ENCODE peak calls at places on chromosomes 13 and 19, in ten cellular contexts. One of them, this sample, is unnamed. For H3K4me1, the result is how much of the 10 kb centered on the place peaks cover.

GRCh38 chr19:2567580-2567979 is 91.7 kb downstream of the GADD45B start:
- DNase-seq in tibial nerve: no peak
- DNase-seq in breast epithelium: no peak
- DNase-seq in mucosa of descending colon: peak
- DNase-seq in heart right ventricle: peak
- DNase-seq in GM23338: no peak
- DNase-seq in ovary: peak
- DNase-seq in left ventricle myocardium inferior: peak
- DNase-seq in IMR-90: no peak
- DNase-seq in uterus: no peak
- DNase-seq in this sample: peak

GRCh38 chr13:95440441-95441088 is 112.0 kb upstream of the CLDN10 start:
- DNase-seq in uterus: no peak
- DNase-seq in GM23338: no peak
- DNase-seq in heart right ventricle: no peak
- DNase-seq in tibial nerve: no peak
- DNase-seq in breast epithelium: no peak
- DNase-seq in left ventricle myocardium inferior: no peak
- DNase-seq in mucosa of descending colon: no peak
- DNase-seq in IMR-90: no peak
- DNase-seq in ovary: no peak
- DNase-seq in this sample: no peak

GRCh38 chr13:50149932-50150331 is 134.7 kb downstream of the KCNRG start:
- DNase-seq in breast epithelium: no peak
- DNase-seq in heart right ventricle: peak
- DNase-seq in uterus: peak
- DNase-seq in left ventricle myocardium inferior: peak
- DNase-seq in ovary: no peak
- DNase-seq in IMR-90: no peak
- DNase-seq in tibial nerve: no peak
- DNase-seq in GM23338: no peak
- DNase-seq in mucosa of descending colon: no peak
- DNase-seq in this sample: peak

GRCh38 chr13:46343279-46343949 is 43.6 kb downstream of the RUBCNL start:
- DNase-seq in heart right ventricle: no peak
- DNase-seq in IMR-90: no peak
- DNase-seq in GM23338: peak
- DNase-seq in uterus: no peak
- DNase-seq in tibial nerve: no peak
- DNase-seq in breast epithelium: no peak
- DNase-seq in ovary: no peak
- DNase-seq in left ventricle myocardium inferior: no peak
- DNase-seq in mucosa of descending colon: no peak
- DNase-seq in this sample: no peak

GRCh38 chr13:70723732-70724131 is 615.5 kb upstream of the KLHL1 start:
- DNase-seq in IMR-90: no peak
- DNase-seq in GM23338: no peak
- DNase-seq in ovary: no peak
- DNase-seq in breast epithelium: no peak
- DNase-seq in uterus: no peak
- DNase-seq in mucosa of descending colon: no peak
- DNase-seq in left ventricle myocardium inferior: no peak
- DNase-seq in heart right ventricle: no peak
- DNase-seq in tibial nerve: no peak
- DNase-seq in this sample: no peak

GRCh38 chr19:10271543-10272086 is 695 bp downstream of the ICAM1 start:
- DNase-seq in tibial nerve: no peak
- DNase-seq in heart right ventricle: no peak
- DNase-seq in GM23338: no peak
- DNase-seq in mucosa of descending colon: peak
- DNase-seq in uterus: no peak
- DNase-seq in breast epithelium: no peak
- DNase-seq in ovary: peak
- DNase-seq in IMR-90: peak
- DNase-seq in left ventricle myocardium inferior: no peak
- DNase-seq in this sample: no peak

GRCh38 chr19:15476334-15476733 is 3.0 kb downstream of the PGLYRP2 start:
- DNase-seq in tibial nerve: no peak
- DNase-seq in IMR-90: no peak
- DNase-seq in heart right ventricle: no peak
- DNase-seq in ovary: no peak
- DNase-seq in GM23338: no peak
- DNase-seq in breast epithelium: no peak
- DNase-seq in left ventricle myocardium inferior: no peak
- DNase-seq in mucosa of descending colon: no peak
- DNase-seq in uterus: no peak
- DNase-seq in this sample: no peak

GRCh38 chr13:24178847-24179845 is 18.6 kb downstream of the SPATA13 start:
- DNase-seq in ovary: no peak
- DNase-seq in uterus: no peak
- DNase-seq in breast epithelium: no peak
- DNase-seq in heart right ventricle: no peak
- DNase-seq in mucosa of descending colon: no peak
- DNase-seq in GM23338: no peak
- DNase-seq in left ventricle myocardium inferior: no peak
- DNase-seq in IMR-90: peak
- DNase-seq in tibial nerve: no peak
- DNase-seq in this sample: no peak

GRCh38 chr19:48737360-48737998 is 2.9 kb downstream of the RASIP1 start:
- DNase-seq in IMR-90: no peak
- DNase-seq in GM23338: peak
- DNase-seq in mucosa of descending colon: no peak
- DNase-seq in heart right ventricle: no peak
- DNase-seq in tibial nerve: no peak
- DNase-seq in breast epithelium: no peak
- DNase-seq in uterus: no peak
- DNase-seq in ovary: peak
- DNase-seq in left ventricle myocardium inferior: no peak
- DNase-seq in this sample: no peak

GRCh38 chr13:28531195-28531955 is 36.4 kb upstream of the FLT1 start:
- DNase-seq in uterus: peak
- DNase-seq in ovary: no peak
- DNase-seq in tibial nerve: no peak
- DNase-seq in breast epithelium: no peak
- DNase-seq in left ventricle myocardium inferior: peak
- DNase-seq in mucosa of descending colon: peak
- DNase-seq in heart right ventricle: peak
- DNase-seq in GM23338: peak
- DNase-seq in IMR-90: peak
- DNase-seq in this sample: peak

GRCh38 chr13:28532226-28533048 is 37.5 kb upstream of the FLT1 start:
- DNase-seq in mucosa of descending colon: peak
- DNase-seq in left ventricle myocardium inferior: peak
- DNase-seq in IMR-90: no peak
- DNase-seq in GM23338: peak
- DNase-seq in ovary: no peak
- DNase-seq in uterus: no peak
- DNase-seq in tibial nerve: no peak
- DNase-seq in heart right ventricle: peak
- DNase-seq in breast epithelium: no peak
- DNase-seq in this sample: peak

GRCh38 chr13:28531956-28532225 is 37.0 kb upstream of the FLT1 start:
- DNase-seq in heart right ventricle: no peak
- DNase-seq in uterus: no peak
- DNase-seq in left ventricle myocardium inferior: no peak
- DNase-seq in breast epithelium: no peak
- DNase-seq in GM23338: no peak
- DNase-seq in tibial nerve: no peak
- DNase-seq in mucosa of descending colon: no peak
- DNase-seq in IMR-90: no peak
- DNase-seq in ovary: no peak
- DNase-seq in this sample: no peak

GRCh38 chr13:28529836-28530235 is 34.9 kb upstream of the FLT1 start:
- DNase-seq in tibial nerve: no peak
- DNase-seq in heart right ventricle: no peak
- DNase-seq in left ventricle myocardium inferior: no peak
- DNase-seq in IMR-90: no peak
- DNase-seq in mucosa of descending colon: no peak
- DNase-seq in breast epithelium: no peak
- DNase-seq in uterus: no peak
- DNase-seq in ovary: no peak
- DNase-seq in GM23338: no peak
- DNase-seq in this sample: no peak

DNA sequence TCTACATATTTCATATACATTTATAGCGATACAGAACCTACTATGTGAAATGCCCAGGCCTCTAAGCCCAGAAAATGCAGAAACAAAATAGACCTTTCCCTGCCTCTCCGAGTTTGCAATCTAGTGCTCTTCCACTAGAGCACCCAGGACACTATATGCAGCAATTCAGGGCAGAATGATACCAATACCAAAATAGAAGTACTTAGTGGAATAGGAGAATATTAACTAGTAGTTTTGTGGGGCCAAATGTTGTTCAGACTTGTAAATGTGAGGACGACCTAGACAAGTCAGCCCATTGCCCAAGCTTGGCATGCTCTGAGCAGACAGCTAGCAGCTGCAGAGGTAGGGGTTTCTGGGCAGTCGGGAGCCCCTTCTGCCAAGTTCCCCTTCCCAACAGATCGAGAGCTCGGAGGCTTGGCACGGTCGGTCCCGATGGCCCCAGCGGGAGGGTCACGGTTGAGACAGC is 35.8 kb upstream of the FLT1 start:
- DNase-seq in ovary: no peak
- DNase-seq in GM23338: no peak
- DNase-seq in uterus: no peak
- DNase-seq in tibial nerve: no peak
- DNase-seq in heart right ventricle: no peak
- DNase-seq in IMR-90: no peak
- DNase-seq in mucosa of descending colon: no peak
- DNase-seq in breast epithelium: no peak
- DNase-seq in left ventricle myocardium inferior: no peak
- DNase-seq in this sample: no peak
- TF ChIP-seq CTCF in ovary: no peak
- TF ChIP-seq CTCF in GM23338: no peak
- TF ChIP-seq CTCF in uterus: no peak
- TF ChIP-seq CTCF in tibial nerve: no peak
- TF ChIP-seq CTCF in heart right ventricle: no peak
- TF ChIP-seq CTCF in IMR-90: peak
- TF ChIP-seq CTCF in mucosa of descending colon: no peak
- TF ChIP-seq CTCF in breast epithelium: no peak
- TF ChIP-seq CTCF in left ventricle myocardium inferior: peak
- TF ChIP-seq CTCF in this sample: no peak

DNA sequence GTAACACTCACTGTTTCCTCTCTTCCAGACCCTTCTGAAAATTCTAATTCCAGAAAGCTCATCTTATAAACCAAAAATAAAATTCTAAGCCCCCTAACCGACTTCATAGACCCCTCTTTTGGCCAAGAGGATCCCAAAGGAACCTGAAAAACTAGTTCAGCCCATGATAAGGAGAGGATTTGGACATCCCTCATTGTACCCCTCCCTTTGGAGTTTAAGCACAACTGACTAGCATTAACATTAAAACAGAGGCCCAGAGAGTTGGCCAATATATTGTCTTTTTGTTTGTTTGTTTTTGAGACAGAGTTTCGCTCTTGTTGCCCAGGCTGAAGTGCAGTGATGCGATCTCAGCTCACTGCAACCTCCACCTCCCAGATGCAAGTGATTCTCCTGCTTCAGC is 34.2 kb upstream of the MUC16 start:
- DNase-seq in mucosa of descending colon: no peak
- DNase-seq in IMR-90: no peak
- DNase-seq in ovary: no peak
- DNase-seq in uterus: no peak
- DNase-seq in breast epithelium: no peak
- DNase-seq in left ventricle myocardium inferior: no peak
- DNase-seq in heart right ventricle: no peak
- DNase-seq in tibial nerve: no peak
- DNase-seq in GM23338: no peak
- DNase-seq in this sample: no peak
- H3K4me1 ChIP-seq in mucosa of descending colon: under half
- H3K4me1 ChIP-seq in IMR-90: under half
- H3K4me1 ChIP-seq in ovary: under half
- H3K4me1 ChIP-seq in uterus: under half
- H3K4me1 ChIP-seq in breast epithelium: under half
- H3K4me1 ChIP-seq in left ventricle myocardium inferior: under half
- H3K4me1 ChIP-seq in heart right ventricle: under half
- H3K4me1 ChIP-seq in tibial nerve: under half
- H3K4me1 ChIP-seq in GM23338: under half
- H3K4me1 ChIP-seq in this sample: under half

GRCh38 chr19:14472202-14472961 is 2.8 kb downstream of the PTGER1 start:
- DNase-seq in IMR-90: peak
- DNase-seq in tibial nerve: peak
- DNase-seq in mucosa of descending colon: peak
- DNase-seq in uterus: peak
- DNase-seq in breast epithelium: peak
- DNase-seq in left ventricle myocardium inferior: peak
- DNase-seq in heart right ventricle: peak
- DNase-seq in GM23338: peak
- DNase-seq in ovary: peak
- DNase-seq in this sample: peak
- TF ChIP-seq CTCF in IMR-90: peak
- TF ChIP-seq CTCF in tibial nerve: peak
- TF ChIP-seq CTCF in mucosa of descending colon: peak
- TF ChIP-seq CTCF in uterus: peak
- TF ChIP-seq CTCF in breast epithelium: peak
- TF ChIP-seq CTCF in left ventricle myocardium inferior: peak
- TF ChIP-seq CTCF in heart right ventricle: peak
- TF ChIP-seq CTCF in GM23338: peak
- TF ChIP-seq CTCF in ovary: peak
- TF ChIP-seq CTCF in this sample: peak

GRCh38 chr13:51822106-51822840 is 18.3 kb upstream of the DHRS12 start:
- DNase-seq in IMR-90: no peak
- DNase-seq in GM23338: no peak
- DNase-seq in mucosa of descending colon: no peak
- DNase-seq in uterus: no peak
- DNase-seq in left ventricle myocardium inferior: no peak
- DNase-seq in tibial nerve: no peak
- DNase-seq in ovary: no peak
- DNase-seq in breast epithelium: no peak
- DNase-seq in heart right ventricle: no peak
- DNase-seq in this sample: no peak
- H3K4me1 ChIP-seq in IMR-90: under half
- H3K4me1 ChIP-seq in GM23338: under half
- H3K4me1 ChIP-seq in mucosa of descending colon: under half
- H3K4me1 ChIP-seq in uterus: under half
- H3K4me1 ChIP-seq in left ventricle myocardium inferior: half or more
- H3K4me1 ChIP-seq in tibial nerve: under half
- H3K4me1 ChIP-seq in ovary: under half
- H3K4me1 ChIP-seq in breast epithelium: under half
- H3K4me1 ChIP-seq in heart right ventricle: half or more
- H3K4me1 ChIP-seq in this sample: under half

DNA sequence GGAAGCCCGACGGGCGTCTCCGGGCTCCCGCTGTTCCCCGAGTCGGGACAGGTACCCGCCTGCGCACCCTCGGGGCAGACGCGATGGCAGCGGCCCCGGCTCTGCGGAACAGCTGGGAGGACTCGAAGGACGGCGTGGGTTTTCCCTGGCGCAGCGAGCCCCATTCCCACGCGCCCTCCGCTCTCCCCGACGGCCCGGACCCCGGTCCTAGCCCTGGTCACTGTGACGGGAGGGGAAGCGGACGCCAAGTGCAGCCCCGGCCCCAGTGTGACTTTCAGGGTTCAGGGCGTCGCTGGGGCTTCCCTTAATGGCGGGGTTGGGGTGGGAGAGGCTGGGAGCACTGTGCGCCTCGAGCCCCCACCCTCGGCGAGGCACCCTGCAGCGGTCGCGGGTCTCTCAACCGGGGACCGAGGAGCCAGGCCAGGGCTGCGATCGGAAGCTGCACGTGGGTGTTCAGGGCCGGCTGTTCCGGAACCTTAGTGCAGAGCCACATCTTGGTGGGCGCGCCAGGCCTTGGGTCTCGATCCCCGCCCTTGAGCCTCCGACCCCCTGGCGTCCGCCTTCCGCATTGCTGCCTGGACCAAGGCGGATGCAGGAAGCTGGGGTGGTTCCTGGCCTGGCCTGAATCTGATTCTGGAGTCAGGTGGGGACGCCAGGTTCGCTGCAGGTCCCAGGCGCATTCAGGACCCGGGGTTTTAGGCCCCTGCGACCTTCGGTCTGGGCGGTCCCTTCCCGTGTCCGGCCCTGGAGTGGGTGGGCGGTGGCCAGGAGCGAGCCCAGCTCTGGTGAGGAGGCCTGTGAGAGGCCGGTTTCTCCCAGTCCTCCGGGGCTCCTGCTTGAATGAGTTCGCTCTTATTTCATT is 3.5 kb downstream of the LGALS7B start:
- DNase-seq in heart right ventricle: no peak
- DNase-seq in uterus: no peak
- DNase-seq in ovary: no peak
- DNase-seq in IMR-90: no peak
- DNase-seq in GM23338: peak
- DNase-seq in left ventricle myocardium inferior: peak
- DNase-seq in tibial nerve: no peak
- DNase-seq in mucosa of descending colon: peak
- DNase-seq in breast epithelium: no peak
- DNase-seq in this sample: no peak
- TF ChIP-seq CTCF in heart right ventricle: peak
- TF ChIP-seq CTCF in uterus: peak
- TF ChIP-seq CTCF in ovary: no peak
- TF ChIP-seq CTCF in IMR-90: no peak
- TF ChIP-seq CTCF in GM23338: peak
- TF ChIP-seq CTCF in left ventricle myocardium inferior: peak
- TF ChIP-seq CTCF in tibial nerve: peak
- TF ChIP-seq CTCF in mucosa of descending colon: peak
- TF ChIP-seq CTCF in breast epithelium: peak
- TF ChIP-seq CTCF in this sample: no peak